ENCODE peak calls at places on chromosomes 4 and X, in five cellular contexts. T is hepatocyte, I is IMR-90, Y is kidney, A is A549. E is an unnamed sample. For H3K4me1, the result is how much of the 10 kb centered on the place peaks cover.

GRCh38 chr4:63460075-63460474 is 949.2 kb downstream of the TECRL start:
- DNase-seq in T (no peak), I (no peak), Y (no peak), A (no peak), E (no peak)

GRCh38 chr4:19214591-19214990 is 1037.1 kb upstream of the SLIT2 start:
- DNase-seq in T (peak), I (peak), Y (no peak), A (no peak), E (no peak)

GRCh38 chrX:41468647-41469323 is 21.6 kb downstream of the NYX start:
- DNase-seq in T (no peak), I (peak), Y (peak), A (no peak), E (no peak)

GRCh38 chr4:26307027-26307426 is 13.8 kb upstream of the RBPJ start:
- DNase-seq in T (no peak), I (no peak), Y (no peak), A (no peak), E (no peak)

GRCh38 chrX:110407910-110408545 is 49.4 kb downstream of the RTL9 start:
- DNase-seq in T (peak), I (peak), Y (no peak), A (peak), E (no peak)

GRCh38 chr4:128468485-128468989 is 180.9 kb upstream of the PGRMC2 start:
- DNase-seq in T (peak), I (peak), Y (no peak), A (peak), E (no peak)

GRCh38 chrX:71098951-71099506 is 3.4 kb downstream of the FOXO4 start:
- DNase-seq in T (no peak), I (no peak), Y (no peak), A (no peak), E (no peak)

GRCh38 chrX:43655961-43656494 is at the start of gene MAOA:
- DNase-seq in T (peak), I (no peak), Y (peak), A (no peak), E (no peak)

DNA sequence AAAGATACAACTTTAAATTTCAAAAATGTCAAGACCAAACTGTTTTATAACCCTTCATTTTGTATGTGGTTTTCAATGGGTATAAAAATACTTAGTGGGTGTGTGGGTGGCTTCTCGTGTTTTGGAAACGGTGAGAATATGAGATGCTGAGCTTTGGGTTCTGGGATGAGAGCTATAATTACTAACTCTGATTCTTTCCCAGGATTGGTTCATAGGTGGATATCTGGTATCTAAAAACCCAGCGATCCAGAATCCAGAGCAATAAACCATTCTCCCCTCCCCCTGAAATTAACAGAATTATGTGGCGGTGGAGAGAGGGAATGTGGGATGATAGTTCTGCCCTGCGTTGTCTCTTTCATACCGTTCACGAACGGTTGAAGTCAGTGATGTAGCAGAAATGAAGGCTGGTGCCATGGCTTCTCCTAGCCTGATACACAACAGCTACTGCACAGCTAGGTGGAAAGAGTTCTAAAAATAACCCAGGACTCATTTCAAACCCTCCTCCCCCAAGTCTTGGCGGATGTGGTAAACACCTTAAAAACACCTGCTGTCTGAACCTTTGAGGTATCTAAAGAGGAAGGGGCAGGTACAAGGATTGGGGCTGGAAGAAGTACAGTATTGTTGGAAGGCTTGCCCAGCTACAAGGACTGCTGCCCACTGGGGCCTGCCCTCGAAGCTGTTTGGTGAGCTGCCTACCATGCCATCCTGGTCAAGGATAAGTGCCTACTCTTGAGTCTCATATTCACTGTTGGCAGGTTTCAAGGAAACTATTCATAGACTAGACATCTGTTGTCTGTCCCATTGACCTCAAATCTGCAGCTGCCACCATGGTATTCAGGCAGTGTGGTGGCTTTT is 44.5 kb downstream of the SEPTIN11 start:
- DNase-seq in T (no peak), I (no peak), Y (no peak), A (no peak), E (no peak)
- H3K4me1 ChIP-seq in T (under half), I (under half), Y (under half), A (under half), E (under half)

GRCh38 chr4:156837625-156838345 is 133.8 kb downstream of the PDGFC start:
- DNase-seq in T (no peak), I (no peak), Y (no peak), A (no peak), E (no peak)
- H3K27ac ChIP-seq in T (no peak), I (no peak), Y (no peak), A (no peak), E (no peak)

GRCh38 chr4:108838451-108838850 is 75.6 kb upstream of the ETNPPL start:
- DNase-seq in T (no peak), I (no peak), Y (no peak), A (no peak), E (no peak)

GRCh38 chr4:108834167-108834566 is 71.3 kb upstream of the ETNPPL start:
- DNase-seq in T (no peak), I (peak), Y (no peak), A (no peak), E (no peak)

GRCh38 chr4:108834787-108835384 is 72.0 kb upstream of the ETNPPL start:
- DNase-seq in T (peak), I (peak), Y (no peak), A (peak), E (no peak)

GRCh38 chr4:108840426-108840975 is 77.6 kb upstream of the ETNPPL start:
- DNase-seq in T (no peak), I (no peak), Y (no peak), A (no peak), E (no peak)

GRCh38 chr4:108839333-108839732 is 76.5 kb upstream of the ETNPPL start:
- DNase-seq in T (no peak), I (no peak), Y (no peak), A (no peak), E (no peak)
- TF ChIP-seq CTCF in T (no peak), I (no peak), Y (no peak), A (no peak), E (no peak)

GRCh38 chrX:32873786-32874185 is 337.6 kb downstream of the DMD start:
- DNase-seq in T (no peak), I (no peak), Y (no peak), A (no peak), E (no peak)

GRCh38 chrX:32868524-32868895 is 342.8 kb downstream of the DMD start:
- DNase-seq in T (peak), I (no peak), Y (no peak), A (no peak), E (no peak)

GRCh38 chrX:32871636-32872035 is 339.7 kb downstream of the DMD start:
- DNase-seq in T (no peak), I (peak), Y (no peak), A (no peak), E (no peak)

GRCh38 chrX:32867781-32868523 is 343.4 kb downstream of the DMD start:
- DNase-seq in T (no peak), I (no peak), Y (peak), A (no peak), E (no peak)
- H3K4me1 ChIP-seq in T (under half), I (under half), Y (under half), A (under half), E (under half)

GRCh38 chr4:70930530-70931256 is 28.5 kb downstream of the MOB1B start:
- DNase-seq in T (no peak), I (peak), Y (no peak), A (no peak), E (no peak)
- H3K27ac ChIP-seq in T (no peak), I (no peak), Y (no peak), A (no peak), E (no peak)

DNA sequence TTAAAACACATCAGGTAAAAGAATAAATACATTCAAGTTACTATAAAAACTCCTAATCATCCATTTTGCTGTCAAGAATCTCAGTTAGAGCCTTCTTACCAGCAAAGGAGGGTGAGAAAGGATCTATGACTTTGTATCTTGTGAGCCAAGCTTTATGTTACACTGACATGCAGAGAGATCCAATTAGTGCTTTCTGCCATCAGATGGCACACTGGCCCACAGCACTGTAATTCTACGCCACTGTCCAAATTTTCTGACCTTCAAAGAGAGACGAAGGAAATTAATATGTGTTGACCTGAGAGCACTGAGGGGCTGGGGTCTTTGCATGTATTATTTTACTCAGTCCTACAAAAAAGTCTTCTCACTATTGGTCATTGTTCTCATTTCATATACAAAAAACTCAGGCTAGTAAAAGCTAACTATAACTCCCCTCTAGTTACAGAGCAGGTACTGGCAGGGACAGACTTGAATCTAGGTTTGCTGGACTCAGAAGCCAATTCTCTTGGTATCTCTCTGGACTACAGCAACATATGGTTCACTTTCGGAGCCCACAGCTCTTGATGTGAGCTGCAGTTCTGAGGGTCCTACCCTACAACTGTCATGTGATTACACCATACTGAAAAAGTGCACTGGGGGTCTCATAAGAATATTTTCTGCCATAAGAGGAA is 157.6 kb downstream of the NR3C2 start:
- DNase-seq in T (no peak), I (no peak), Y (no peak), A (no peak), E (no peak)
- TF ChIP-seq CTCF in T (peak), I (peak), Y (peak), A (no peak), E (no peak)

GRCh38 chr4:110639207-110640092 is 16.6 kb upstream of the PITX2 start:
- DNase-seq in T (no peak), I (no peak), Y (peak), A (no peak), E (no peak)
- H3K4me1 ChIP-seq in T (under half), I (under half), Y (under half), A (under half), E (under half)

GRCh38 chrX:153951683-153952372 is 7.4 kb upstream of the RENBP start:
- DNase-seq in T (no peak), I (no peak), Y (no peak), A (no peak), E (no peak)

GRCh38 chrX:153946910-153947769 is 2.7 kb upstream of the RENBP start:
- DNase-seq in T (peak), I (peak), Y (no peak), A (peak), E (no peak)

GRCh38 chrX:153945956-153946909 is 1.8 kb upstream of the RENBP start:
- DNase-seq in T (no peak), I (no peak), Y (no peak), A (no peak), E (no peak)

GRCh38 chrX:153948002-153948466 is 3.6 kb upstream of the RENBP start:
- DNase-seq in T (no peak), I (no peak), Y (no peak), A (no peak), E (no peak)

DNA sequence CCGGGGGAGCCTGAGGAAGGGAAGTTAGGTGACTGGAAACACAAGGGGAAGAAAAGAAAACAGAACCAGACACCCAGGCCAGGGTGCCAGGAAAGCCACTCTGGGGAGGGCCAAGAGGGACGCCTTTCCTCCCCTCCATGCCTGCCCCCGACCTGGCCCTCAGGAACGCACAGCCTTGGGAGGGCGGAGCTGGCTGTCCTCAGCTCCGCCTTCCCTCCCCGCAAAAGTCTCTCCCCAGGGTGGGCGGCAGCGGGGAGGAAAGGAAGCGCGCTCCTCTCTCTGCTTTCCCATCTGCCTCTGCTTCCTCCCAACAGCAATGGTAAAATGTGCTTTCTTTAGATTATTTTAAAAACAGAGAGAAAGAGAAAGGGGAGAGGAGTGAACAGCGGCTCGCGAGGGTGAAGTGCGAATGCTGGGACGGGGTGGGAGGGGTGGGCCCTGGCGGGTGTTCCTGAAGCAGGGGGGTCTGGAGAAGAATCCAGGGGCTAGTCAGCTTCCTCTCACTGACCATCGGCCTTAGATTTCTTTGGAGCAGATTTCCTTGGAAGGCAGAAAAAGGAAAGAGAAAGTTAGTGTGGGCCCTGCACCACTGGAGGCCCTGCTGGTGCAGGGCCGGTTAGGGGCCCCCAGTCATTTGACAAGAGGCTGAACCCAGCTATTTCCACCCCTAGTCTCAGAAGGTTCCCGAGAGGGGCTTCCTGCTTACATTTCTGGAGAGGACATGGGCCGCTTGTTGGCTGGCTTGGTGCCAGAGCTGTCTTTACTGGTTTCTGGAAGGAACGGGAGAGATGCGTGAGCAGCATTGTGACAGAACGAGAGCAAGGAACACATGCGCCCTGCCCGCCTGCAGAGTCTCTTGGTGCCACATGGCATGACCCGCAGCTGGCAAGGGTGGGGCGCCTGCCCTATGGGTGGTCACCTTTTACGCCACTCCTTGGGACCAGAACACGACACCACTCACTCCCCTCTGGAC is 4.7 kb upstream of the RENBP start:
- DNase-seq in T (no peak), I (no peak), Y (no peak), A (no peak), E (no peak)
- H3K27ac ChIP-seq in T (no peak), I (no peak), Y (no peak), A (no peak), E (peak)

DNA sequence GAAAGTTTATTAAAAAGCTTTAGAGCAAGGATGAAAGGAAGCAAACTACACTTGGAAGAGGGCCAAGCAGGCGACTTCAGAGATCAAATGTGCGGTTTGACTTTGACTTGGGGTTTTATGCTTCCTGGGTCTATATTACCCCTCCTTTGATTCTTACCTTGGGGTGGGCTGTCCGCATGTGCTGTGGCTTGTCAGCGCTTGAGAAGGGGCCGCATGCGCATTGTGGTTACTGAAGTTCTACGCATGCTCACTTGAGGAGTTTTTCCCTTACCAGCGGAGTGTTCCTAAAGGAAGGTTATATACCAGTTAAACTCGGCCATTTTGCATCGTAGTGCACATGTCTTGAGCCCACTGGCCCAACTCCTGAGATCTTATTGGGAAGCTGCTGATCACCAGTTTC is 9.9 kb downstream of the ZNF157 start:
- DNase-seq in T (no peak), I (no peak), Y (no peak), A (no peak), E (no peak)
- TF ChIP-seq CTCF in T (no peak), I (no peak), Y (no peak), A (no peak), E (no peak)

GRCh38 chrX:111888600-111888999 is 12.6 kb downstream of the TRPC5OS start:
- DNase-seq in T (no peak), I (no peak), Y (no peak), A (no peak), E (no peak)
- H3K4me1 ChIP-seq in T (under half), I (under half), Y (under half), A (under half), E (under half)